ENCODE peak calls at places on chromosomes 1 and 21, in four cellular contexts. N, D, M and V are unnamed samples.

GRCh38 chr21:16514316-16514715 is 784.5 kb downstream of the USP25 start:
- DNase-seq in M (no peak), N (no peak), D (no peak), V (peak)

GRCh38 chr1:159917533-159917932 is 7.8 kb downstream of the TAGLN2 start:
- DNase-seq in D (no peak), N (no peak), M (no peak), V (no peak)

GRCh38 chr1:205925730-205926129 is 17.5 kb downstream of the SLC26A9 start:
- DNase-seq in D (no peak), N (peak), M (no peak), V (no peak)

GRCh38 chr1:24659166-24659904 is 16.2 kb downstream of the SRRM1 start:
- DNase-seq in N (no peak), D (no peak), M (no peak), V (no peak)

GRCh38 chr1:203765029-203765837 is at the start of gene LAX1:
- DNase-seq in N (no peak), D (peak), M (no peak), V (no peak)

GRCh38 chr1:185585770-185586169 is 148.4 kb upstream of the HMCN1 start:
- DNase-seq in N (no peak), M (no peak), D (no peak), V (no peak)

GRCh38 chr1:200139661-200140250 is 112.2 kb downstream of the NR5A2 start:
- DNase-seq in N (peak), D (no peak), M (no peak), V (no peak)

GRCh38 chr1:223228201-223228600 is 85.2 kb upstream of the TLR5 start:
- DNase-seq in M (no peak), D (no peak), N (no peak), V (no peak)

GRCh38 chr1:115706774-115707425 is 61.6 kb downstream of the CASQ2 start:
- DNase-seq in M (no peak), N (peak), D (no peak), V (no peak)

GRCh38 chr1:186957339-186957738 is 128.6 kb downstream of the PLA2G4A start:
- DNase-seq in D (no peak), N (peak), M (peak), V (no peak)

GRCh38 chr1:219099307-219099706 is 74.4 kb upstream of the LYPLAL1 start:
- DNase-seq in M (no peak), N (no peak), D (no peak), V (no peak)

GRCh38 chr1:189859385-189859977 is 618.2 kb downstream of the BRINP3 start:
- DNase-seq in N (no peak), D (no peak), M (no peak), V (no peak)

GRCh38 chr21:34335316-34335715 is 28.5 kb upstream of the KCNE2 start:
- DNase-seq in D (no peak), N (no peak), M (no peak), V (no peak)

GRCh38 chr1:61221642-61222041 is 139.3 kb downstream of the NFIA start:
- DNase-seq in D (no peak), M (no peak), N (peak), V (no peak)

GRCh38 chr1:45979074-45979777 is 153.2 kb downstream of the PIK3R3 start:
- DNase-seq in M (no peak), D (no peak), N (peak), V (no peak)

GRCh38 chr1:159881930-159882839 is 17.8 kb downstream of the CFAP45 start:
- DNase-seq in N (peak), M (no peak), D (peak), V (no peak)

GRCh38 chr1:167305705-167306277 is 85.1 kb downstream of the POU2F1 start:
- DNase-seq in D (no peak), M (no peak), N (no peak), V (no peak)

GRCh38 chr1:113913887-113914664 is 8.9 kb downstream of the DCLRE1B start:
- DNase-seq in M (no peak), D (no peak), N (no peak), V (no peak)

GRCh38 chr1:182872881-182873280 is 33.7 kb downstream of the DHX9 start:
- DNase-seq in D (no peak), M (no peak), N (no peak), V (no peak)

GRCh38 chr1:62765981-62766380 is 18.0 kb upstream of the ATG4C start:
- DNase-seq in D (no peak), N (no peak), M (no peak), V (no peak)

GRCh38 chr21:46369520-46370235 is 45.7 kb downstream of the PCNT start:
- DNase-seq in N (no peak), D (no peak), M (no peak), V (no peak)

GRCh38 chr1:22832414-22832786 is 121.8 kb downstream of the EPHB2 start:
- DNase-seq in N (peak), D (no peak), M (no peak), V (no peak)

GRCh38 chr1:47776554-47777156 is 220.5 kb downstream of the TRABD2B start:
- DNase-seq in M (no peak), D (no peak), N (no peak), V (no peak)

GRCh38 chr1:192907545-192908243 is 98.9 kb downstream of the RGS2 start:
- DNase-seq in D (no peak), M (no peak), N (peak), V (no peak)

GRCh38 chr1:213984387-213985180 is 3.2 kb upstream of the PROX1 start:
- DNase-seq in M (no peak), N (no peak), D (no peak), V (no peak)

GRCh38 chr1:111507411-111508201 is 4.2 kb upstream of the ADORA3 start:
- DNase-seq in D (peak), N (peak), M (peak), V (no peak)

GRCh38 chr1:200518524-200518923 is 102.0 kb downstream of the KIF14 start:
- DNase-seq in N (peak), D (no peak), M (no peak), V (no peak)

GRCh38 chr1:11080931-11081330 is 18.7 kb downstream of the EXOSC10 start:
- DNase-seq in M (no peak), D (no peak), N (no peak), V (no peak)

GRCh38 chr1:4021153-4021894 is 121.3 kb upstream of the C1orf174 start:
- DNase-seq in N (no peak), D (no peak), M (no peak), V (no peak)

GRCh38 chr1:226120398-226120797 is 57.9 kb downstream of the H3-3A start:
- DNase-seq in D (no peak), N (no peak), M (no peak), V (no peak)

GRCh38 chr1:226118357-226118756 is 55.8 kb downstream of the H3-3A start:
- DNase-seq in M (no peak), N (no peak), D (no peak), V (no peak)

GRCh38 chr1:226116673-226117072 is 54.2 kb downstream of the H3-3A start:
- DNase-seq in M (no peak), N (no peak), D (no peak), V (no peak)

GRCh38 chr1:226119169-226119568 is 56.7 kb downstream of the H3-3A start:
- DNase-seq in D (no peak), M (no peak), N (no peak), V (no peak)

DNA sequence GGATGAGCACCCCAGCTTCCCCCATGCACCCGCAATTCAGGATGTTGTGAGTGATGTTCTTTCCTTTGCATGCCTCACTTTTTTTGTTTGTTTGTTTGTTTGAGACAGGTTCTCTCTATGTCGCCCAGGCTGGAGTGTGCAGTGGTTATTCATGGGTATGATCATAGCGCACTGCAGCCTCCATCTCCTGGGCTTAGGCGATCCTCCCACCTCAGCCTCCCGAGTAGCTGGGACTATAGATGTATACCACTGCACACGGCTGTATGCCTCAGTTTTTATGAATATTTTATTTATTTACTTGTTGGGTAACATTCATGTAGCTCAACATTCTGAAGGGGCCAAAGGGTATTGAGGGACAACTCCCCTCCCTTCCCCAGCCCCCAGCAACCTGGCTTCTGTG is 54.8 kb downstream of the H3-3A start:
- DNase-seq in N (no peak), D (no peak), M (no peak), V (no peak)
- H3K27ac ChIP-seq in N (no peak), D (no peak), M (no peak), V (no peak)

GRCh38 chr1:26543444-26543835 is 13.9 kb downstream of the RPS6KA1 start:
- DNase-seq in N (no peak), D (no peak), M (no peak), V (no peak)
- H3K27ac ChIP-seq in N (no peak), D (peak), M (no peak), V (peak)

GRCh38 chr1:89607156-89607555 is 25.8 kb upstream of the LRRC8C start:
- DNase-seq in D (no peak), N (no peak), M (no peak), V (no peak)

GRCh38 chr1:89604414-89604735 is 28.5 kb upstream of the LRRC8C start:
- DNase-seq in D (no peak), M (no peak), N (peak), V (no peak)

GRCh38 chr1:89605692-89606091 is 27.2 kb upstream of the LRRC8C start:
- DNase-seq in M (no peak), D (no peak), N (peak), V (no peak)

GRCh38 chr1:89607888-89608626 is 24.9 kb upstream of the LRRC8C start:
- DNase-seq in N (peak), M (no peak), D (peak), V (no peak)

GRCh38 chr1:89606227-89606945 is 26.5 kb upstream of the LRRC8C start:
- DNase-seq in N (no peak), D (no peak), M (no peak), V (no peak)
- H3K27ac ChIP-seq in N (no peak), D (no peak), M (no peak), V (no peak)

DNA sequence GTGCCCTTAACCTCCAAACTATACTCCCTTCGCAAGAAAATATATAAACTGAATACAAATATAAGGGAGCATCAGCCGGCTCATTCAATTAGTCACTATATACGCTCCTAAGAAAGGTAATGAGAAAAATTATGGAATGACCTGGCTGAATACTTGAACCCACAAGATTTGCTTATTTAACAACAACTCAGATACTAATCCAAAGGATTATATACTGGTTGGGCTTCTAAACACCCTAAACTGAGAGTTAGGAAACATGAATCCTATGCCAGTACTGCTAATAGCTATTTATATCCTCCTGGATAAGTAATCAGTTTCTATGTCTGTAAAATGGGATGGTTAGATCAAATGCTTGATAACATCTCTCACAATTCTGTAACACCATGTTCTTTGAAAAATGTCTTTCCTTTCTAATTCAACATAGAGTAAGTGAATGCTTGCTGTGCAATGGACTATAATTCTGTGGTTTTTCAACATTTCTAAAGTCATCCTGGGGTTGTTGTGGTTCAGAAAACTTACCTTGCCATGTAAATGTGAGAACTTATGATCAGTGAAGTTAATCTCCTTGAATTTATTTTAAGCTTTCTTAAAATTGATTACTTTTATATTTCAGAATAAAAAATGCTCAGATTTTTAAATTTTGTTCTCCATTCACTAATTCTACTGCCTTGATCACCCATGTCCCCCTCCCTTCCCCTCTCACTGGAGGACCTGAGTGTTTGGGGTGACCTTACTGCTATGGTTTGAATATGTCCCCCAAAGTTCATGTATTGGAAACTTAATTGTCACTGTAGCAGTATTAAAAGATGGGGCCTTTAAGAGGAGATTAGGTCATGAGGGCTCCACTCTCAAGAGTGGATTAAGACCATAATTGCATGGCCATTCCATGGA is 14.5 kb downstream of the DUSP10 start:
- DNase-seq in N (no peak), M (no peak), D (no peak), V (no peak)
- H3K27ac ChIP-seq in N (no peak), M (no peak), D (no peak), V (no peak)